ENCODE peak calls at places on chromosomes 12 and 14, in eight cellular contexts. Y, J, I, U, H, X, S and N are unnamed samples.
A peak's percentile ranks its signal among the peaks of the same experiment; 100 is the strongest.

GRCh38 chr14:72906879-72907278 is 13.0 kb upstream of the DPF3 start:
- DNase-seq in Y (no peak), I (no peak), J (no peak), S (peak; percentile 67), X (no peak), H (no peak), U (no peak), N (no peak)

GRCh38 chr12:93020225-93020997 is 91.3 kb upstream of the EEA1 start:
- DNase-seq in Y (peak; percentile 98), X (no peak), I (no peak), H (peak; percentile 73), S (no peak), U (peak; percentile 62), J (no peak), N (no peak)

GRCh38 chr12:94100254-94100653 is 48.1 kb upstream of the PLXNC1 start:
- DNase-seq in X (no peak), J (no peak), H (peak; percentile 95), U (peak; percentile 48), S (no peak), Y (no peak), I (no peak), N (peak; percentile 63)

GRCh38 chr14:104086210-104086660 is 735 bp downstream of the ASPG start:
- DNase-seq in H (no peak), X (no peak), Y (no peak), I (peak; percentile 33), U (no peak), J (no peak), S (no peak), N (no peak)

GRCh38 chr14:58738876-58739275 is 101.1 kb downstream of the DACT1 start:
- DNase-seq in S (no peak), H (peak; percentile 30), I (no peak), J (no peak), Y (no peak), U (no peak), X (no peak), N (no peak)

GRCh38 chr12:97758102-97758501 is 295.5 kb downstream of the RMST start:
- DNase-seq in H (no peak), I (no peak), Y (no peak), U (no peak), J (no peak), S (no peak), X (no peak), N (no peak)

GRCh38 chr14:106511411-106512198 is 985.2 kb downstream of the TMEM121 start:
- DNase-seq in J (no peak), U (no peak), H (no peak), X (no peak), S (no peak), Y (no peak), I (no peak), N (no peak)

GRCh38 chr12:67460388-67460787 is 188.2 kb upstream of the DYRK2 start:
- DNase-seq in Y (no peak), U (no peak), J (no peak), H (peak; percentile 25), I (no peak), X (no peak), S (no peak), N (no peak)

GRCh38 chr12:64780531-64781373 is 21.5 kb upstream of the GNS start:
- DNase-seq in I (peak; percentile 81), J (peak; percentile 81), Y (no peak), H (peak; percentile 59), X (no peak), U (peak; percentile 43), S (no peak), N (no peak)

GRCh38 chr12:18246057-18246456 is 15.3 kb upstream of the PIK3C2G start:
- DNase-seq in Y (no peak), J (no peak), X (no peak), I (peak; percentile 1), H (peak; percentile 33), S (no peak), U (no peak), N (no peak)

GRCh38 chr14:74217672-74218448 is 21.4 kb upstream of the VSX2 start:
- DNase-seq in S (peak; percentile 76), X (peak; percentile 47), U (peak; percentile 65), Y (peak; percentile 28), J (peak; percentile 91), I (peak; percentile 94), H (peak; percentile 85), N (peak; percentile 21)

GRCh38 chr12:18750087-18750486 is 12.2 kb downstream of the CAPZA3 start:
- DNase-seq in X (no peak), S (no peak), H (peak; percentile 15), Y (no peak), J (no peak), I (no peak), U (no peak), N (no peak)

GRCh38 chr14:77543637-77544334 is 45.2 kb upstream of the ISM2 start:
- DNase-seq in H (no peak), I (no peak), U (no peak), J (no peak), X (no peak), Y (no peak), S (no peak), N (no peak)

GRCh38 chr14:56173360-56173922 is 55.2 kb downstream of the PELI2 start:
- DNase-seq in X (no peak), H (no peak), J (no peak), Y (no peak), S (no peak), U (no peak), I (no peak), N (no peak)

GRCh38 chr12:118633071-118633470 is 256.7 kb downstream of the SUDS3 start:
- DNase-seq in S (peak; percentile 48), I (no peak), H (no peak), Y (no peak), X (no peak), J (peak; percentile 46), U (no peak), N (no peak)

GRCh38 chr14:28773917-28774691 is 7.5 kb downstream of the FOXG1 start:
- DNase-seq in U (no peak), I (no peak), X (no peak), J (peak; percentile 92), S (no peak), Y (no peak), H (no peak), N (no peak)

GRCh38 chr12:6644903-6645302 is 2.3 kb downstream of the ACRBP start:
- DNase-seq in I (peak; percentile 74), H (no peak), J (peak; percentile 57), Y (no peak), S (no peak), X (no peak), U (no peak), N (no peak)
- H2AFZ ChIP-seq in I (no peak overlapping the region), H (no peak overlapping the region), J (peak overlapping the region; percentile 65), Y (peak overlapping the region; percentile 3), S (no peak overlapping the region), X (no peak overlapping the region), U (no peak overlapping the region), N (no peak overlapping the region)

DNA sequence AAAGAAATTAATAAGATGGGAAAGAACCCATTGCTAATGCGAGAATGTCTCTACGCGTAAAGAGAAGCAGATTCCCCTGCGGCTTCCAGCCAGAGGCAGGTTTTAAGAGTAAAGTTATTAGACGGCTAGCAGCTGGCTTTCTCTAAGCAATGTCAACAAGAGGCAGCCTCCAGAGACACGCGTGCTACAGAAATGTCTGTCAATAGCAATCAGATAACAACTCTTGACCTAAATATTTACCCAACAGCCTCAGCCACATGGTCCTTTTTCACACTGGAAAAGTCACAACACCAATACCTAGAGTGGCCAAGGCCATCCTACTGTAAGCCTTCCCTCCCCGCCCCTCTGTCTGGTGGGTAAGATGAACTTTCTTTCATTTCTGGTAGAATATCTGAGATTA is 146.0 kb upstream of the SFSWAP start:
- DNase-seq in H (no peak), S (no peak), I (no peak), X (no peak), Y (no peak), U (no peak), J (no peak), N (no peak)
- H2AFZ ChIP-seq in H (no peak overlapping the region), S (no peak overlapping the region), I (no peak overlapping the region), X (no peak overlapping the region), Y (no peak overlapping the region), U (no peak overlapping the region), J (no peak overlapping the region), N (no peak overlapping the region)

GRCh38 chr14:68627050-68627867 is 165.6 kb downstream of the ZFP36L1 start:
- DNase-seq in I (no peak), H (no peak), Y (peak; percentile 56), U (no peak), J (no peak), X (no peak), S (no peak), N (no peak)

GRCh38 chr14:68627868-68628604 is 164.8 kb downstream of the ZFP36L1 start:
- DNase-seq in J (peak; percentile 88), X (peak; percentile 29), S (peak; percentile 49), I (no peak), H (peak; percentile 28), Y (no peak), U (no peak), N (peak; percentile 40)

GRCh38 chr14:68630611-68631013 is 162.3 kb downstream of the ZFP36L1 start:
- DNase-seq in Y (peak; percentile 51), X (no peak), H (no peak), S (no peak), J (no peak), U (no peak), I (no peak), N (no peak)

GRCh38 chr14:68630081-68630571 is 162.7 kb downstream of the ZFP36L1 start:
- DNase-seq in J (no peak), I (no peak), U (no peak), H (no peak), Y (no peak), X (no peak), S (no peak), N (no peak)

DNA sequence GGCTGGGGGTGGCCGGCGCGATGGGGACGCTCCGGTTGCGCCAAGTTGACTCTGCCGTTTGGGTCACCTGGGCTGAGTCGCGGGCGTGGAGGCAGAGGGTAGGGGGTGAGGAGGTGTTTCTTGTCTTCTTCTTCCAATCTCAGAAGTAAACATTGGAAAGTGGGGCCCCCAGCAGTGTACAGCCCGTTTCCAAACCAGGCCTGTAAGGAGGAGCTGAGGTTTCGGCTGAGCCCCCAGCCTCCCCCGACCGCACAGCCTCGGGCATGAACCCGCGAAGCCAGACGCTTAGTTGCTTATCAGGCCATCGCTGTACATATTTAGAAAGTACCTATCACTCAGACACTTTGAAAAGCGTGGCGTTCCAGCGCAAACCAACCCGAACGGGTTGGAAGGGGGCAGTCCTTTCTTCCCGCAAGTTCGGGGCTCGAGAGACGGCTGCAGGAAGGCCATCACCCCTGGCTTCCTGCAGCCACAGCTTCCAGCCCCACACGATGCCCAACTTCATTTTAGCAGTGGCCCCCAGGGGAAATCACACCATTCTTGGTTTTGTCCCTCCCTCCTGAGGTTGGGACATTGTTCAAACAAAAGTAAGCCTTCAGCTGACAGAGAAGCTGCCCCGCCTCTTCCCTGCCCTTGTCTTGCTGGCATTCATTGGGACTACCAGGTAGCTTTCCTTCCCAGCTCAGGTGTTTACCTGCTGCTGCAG is 164.1 kb downstream of the ZFP36L1 start:
- DNase-seq in I (no peak), X (no peak), H (peak; percentile 38), S (no peak), U (no peak), J (peak; percentile 30), Y (peak; percentile 19), N (no peak)
- H2AFZ ChIP-seq in I (no peak overlapping the region), X (no peak overlapping the region), H (peak overlapping the region; percentile 36), S (no peak overlapping the region), U (peak overlapping the region; percentile 49), J (peak overlapping the region; percentile 67), Y (no peak overlapping the region), N (peak overlapping the region; percentile 89)

DNA sequence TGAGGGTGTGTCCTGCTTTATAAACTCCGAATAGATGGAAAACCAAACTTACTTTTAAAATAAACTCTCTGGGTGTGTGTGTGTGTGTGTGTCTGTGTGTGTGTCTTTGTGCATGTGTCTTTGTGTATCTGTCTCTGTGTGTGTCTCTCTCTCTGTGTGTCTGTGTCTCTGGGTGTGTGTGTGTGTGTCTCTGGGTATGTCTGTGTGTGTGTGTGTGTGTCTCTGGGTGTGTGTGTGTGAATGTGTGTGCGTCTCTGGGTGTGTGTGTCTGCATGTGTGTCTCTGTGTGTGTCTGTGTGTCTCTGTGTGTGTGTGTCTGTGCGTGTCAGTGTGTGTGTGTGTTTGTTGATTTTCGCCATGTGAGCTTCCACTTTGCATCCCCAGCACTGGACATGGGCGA is 9.2 kb downstream of the RAN start:
- DNase-seq in I (no peak), Y (no peak), X (no peak), U (no peak), S (no peak), H (no peak), J (no peak), N (no peak)
- H2AFZ ChIP-seq in I (no peak overlapping the region), Y (no peak overlapping the region), X (no peak overlapping the region), U (no peak overlapping the region), S (no peak overlapping the region), H (no peak overlapping the region), J (no peak overlapping the region), N (no peak overlapping the region)